ENCODE peak calls at places on chromosomes 7 and 10, in four cellular contexts. O is BJ, G is GM23248, Q is Peyer's patch. P is an unnamed sample.

GRCh38 chr10:62116896-62117295 is 151.7 kb downstream of the RTKN2 start:
- DNase-seq in O (no peak), G (no peak), Q (no peak), P (peak)

GRCh38 chr10:17003666-17004065 is 125.9 kb downstream of the CUBN start:
- DNase-seq in O (no peak), G (peak), Q (no peak), P (no peak)

GRCh38 chr7:13897825-13898224 is 91.6 kb downstream of the ETV1 start:
- DNase-seq in O (no peak), G (no peak), Q (no peak), P (no peak)

GRCh38 chr7:19117081-19117869 is at the start of gene TWIST1:
- DNase-seq in O (peak), G (peak), Q (no peak), P (no peak)

GRCh38 chr7:512541-513311 is 6.9 kb downstream of the PDGFA start:
- DNase-seq in O (no peak), G (no peak), Q (peak), P (peak)

GRCh38 chr7:46145412-46145811 is 224.3 kb upstream of the IGFBP3 start:
- DNase-seq in O (peak), G (peak), Q (no peak), P (no peak)

GRCh38 chr10:76868088-76868949 is 769.3 kb downstream of the KCNMA1 start:
- DNase-seq in O (peak), G (peak), Q (no peak), P (no peak)

GRCh38 chr10:120005408-120006280 is 113.1 kb downstream of the SEC23IP start:
- DNase-seq in O (no peak), G (peak), Q (no peak), P (peak)

GRCh38 chr10:125332548-125333208 is 172.3 kb upstream of the CTBP2 start:
- DNase-seq in O (no peak), G (no peak), Q (no peak), P (no peak)

GRCh38 chr7:131159961-131160361 is 167.7 kb upstream of the MKLN1 start:
- DNase-seq in O (no peak), G (peak), Q (no peak), P (no peak)

GRCh38 chr10:112376578-112376855 is 2.6 kb downstream of the ACSL5 start:
- DNase-seq in O (no peak), G (no peak), Q (no peak), P (no peak)
- H3K4me3 ChIP-seq in O (no peak), G (peak), Q (peak), P (peak)

GRCh38 chr7:27148031-27148775 is 629 bp upstream of the HOXA6 start:
- DNase-seq in O (no peak), G (peak), Q (peak), P (no peak)
- H3K4me3 ChIP-seq in O (no peak), G (peak), Q (peak), P (peak)

DNA sequence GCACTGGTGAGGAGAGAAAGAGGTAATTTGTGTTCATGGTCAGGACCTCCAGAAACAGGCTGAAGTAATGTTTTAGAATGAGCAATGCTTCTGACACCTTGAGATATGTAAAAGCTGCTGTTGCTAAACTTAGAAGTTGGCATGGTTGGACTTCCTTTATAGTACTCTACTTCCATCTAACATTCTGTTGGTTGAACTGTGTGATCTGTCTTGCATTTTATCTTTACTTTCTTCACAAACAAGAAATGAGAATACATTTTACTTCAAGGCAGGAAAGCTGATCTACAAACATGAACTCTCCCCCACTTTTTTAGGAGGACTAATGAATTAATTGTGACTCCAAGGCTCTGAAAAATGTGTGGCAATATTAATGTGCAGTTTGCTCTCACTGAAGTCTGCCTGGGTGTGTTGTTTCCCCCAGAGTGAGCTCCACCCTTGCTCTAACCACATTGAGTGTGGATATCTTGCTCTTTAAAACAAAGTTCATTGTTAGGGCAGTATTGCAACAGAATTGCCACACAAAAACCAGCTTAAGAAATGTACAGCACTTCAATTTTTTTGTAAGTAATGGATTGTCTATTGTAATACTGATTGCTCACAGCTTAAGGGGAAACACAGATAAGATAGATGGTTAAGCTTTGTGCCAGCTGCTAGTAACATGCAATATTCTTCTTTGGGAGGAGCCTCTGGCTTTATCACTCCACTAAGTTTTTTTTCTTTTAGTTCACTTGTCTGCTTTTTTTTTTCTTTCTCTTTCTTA is 69.0 kb downstream of the ADD3 start:
- DNase-seq in O (peak), G (peak), Q (no peak), P (peak)
- H3K4me3 ChIP-seq in O (no peak), G (peak), Q (no peak), P (no peak)

GRCh38 chr10:21165489-21165888 is 268.4 kb upstream of the NEBL start:
- DNase-seq in O (no peak), G (no peak), Q (no peak), P (no peak)

GRCh38 chr10:21167288-21168010 is 270.3 kb upstream of the NEBL start:
- DNase-seq in O (no peak), G (no peak), Q (no peak), P (no peak)

GRCh38 chr10:21169271-21169670 is 272.2 kb upstream of the NEBL start:
- DNase-seq in O (no peak), G (no peak), Q (no peak), P (no peak)

GRCh38 chr10:21164687-21165086 is 267.6 kb upstream of the NEBL start:
- DNase-seq in O (no peak), G (no peak), Q (no peak), P (no peak)

DNA sequence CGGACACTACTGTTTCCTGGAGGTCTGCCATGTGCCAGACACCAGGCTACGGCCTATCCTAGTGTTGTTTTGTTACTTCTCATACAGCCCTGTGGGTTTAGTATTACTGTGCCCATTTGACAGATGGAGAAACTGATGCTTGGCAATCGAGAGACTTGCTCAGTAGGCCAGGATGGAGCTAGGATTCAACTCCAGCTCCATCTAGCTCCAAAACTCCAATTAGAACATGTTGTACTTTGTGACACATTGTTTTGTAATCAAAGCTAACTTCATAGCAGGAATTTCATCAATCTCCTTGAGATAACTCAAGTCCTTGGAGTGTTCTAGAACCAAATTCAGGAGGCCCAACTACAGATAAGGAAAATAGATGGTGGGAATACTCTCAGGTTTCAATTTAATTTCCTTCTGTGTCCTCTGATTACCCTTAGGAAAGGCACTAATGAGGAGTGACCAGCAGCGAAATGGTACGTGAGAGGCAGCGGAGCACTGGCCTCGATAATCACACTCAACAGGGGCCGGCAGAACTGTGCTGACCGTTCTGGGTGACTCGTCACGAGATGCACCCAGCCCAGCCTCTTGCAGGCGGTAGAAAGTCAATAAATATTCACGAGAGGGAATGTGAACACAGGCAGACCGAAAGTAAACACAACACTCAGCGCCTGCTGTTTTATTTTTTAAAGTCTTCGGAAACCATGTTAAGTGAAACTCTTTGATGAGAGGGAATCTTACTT is 269.6 kb upstream of the NEBL start:
- DNase-seq in O (no peak), G (no peak), Q (no peak), P (no peak)
- H3K4me3 ChIP-seq in O (no peak), G (no peak), Q (no peak), P (no peak)

GRCh38 chr10:107918171-107918570 is 753.7 kb upstream of the SORCS1 start:
- DNase-seq in O (no peak), G (no peak), Q (no peak), P (no peak)

GRCh38 chr10:107913317-107914294 is 749.1 kb upstream of the SORCS1 start:
- DNase-seq in O (no peak), G (peak), Q (no peak), P (no peak)

GRCh38 chr10:107914450-107915276 is 750.2 kb upstream of the SORCS1 start:
- DNase-seq in O (no peak), G (peak), Q (peak), P (no peak)

GRCh38 chr10:107919626-107920235 is 755.2 kb upstream of the SORCS1 start:
- DNase-seq in O (no peak), G (no peak), Q (no peak), P (no peak)

GRCh38 chr10:107915277-107915634 is 750.8 kb upstream of the SORCS1 start:
- DNase-seq in O (no peak), G (peak), Q (no peak), P (no peak)
- H3K4me3 ChIP-seq in O (no peak), G (peak), Q (no peak), P (no peak)

GRCh38 chr7:39851466-39852045 is 98.5 kb upstream of the CDK13 start:
- DNase-seq in O (no peak), G (no peak), Q (no peak), P (no peak)

GRCh38 chr7:39845011-39845410 is 105.0 kb upstream of the CDK13 start:
- DNase-seq in O (no peak), G (peak), Q (no peak), P (no peak)

DNA sequence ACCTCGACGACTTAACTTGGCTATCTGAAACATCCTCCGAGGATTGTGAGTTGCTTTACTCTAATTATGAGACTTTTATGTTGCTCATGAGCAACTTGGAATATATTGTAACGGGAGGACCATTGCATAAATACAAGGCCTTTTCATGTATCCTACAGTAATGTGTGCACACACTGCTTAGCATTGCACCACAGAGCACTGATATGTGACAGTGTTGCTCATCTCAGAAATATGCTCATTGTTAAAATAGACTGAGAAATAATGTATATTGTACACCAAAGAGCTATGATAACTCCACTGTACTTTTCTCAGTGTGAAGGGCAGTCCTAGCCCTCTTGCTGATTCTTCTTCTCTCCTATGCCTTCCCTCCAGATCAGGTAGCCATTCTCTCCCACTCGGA is 102.8 kb upstream of the CDK13 start:
- DNase-seq in O (no peak), G (peak), Q (no peak), P (no peak)
- H3K4me3 ChIP-seq in O (no peak), G (no peak), Q (no peak), P (no peak)

GRCh38 chr7:132514430-132514829 is 61.8 kb downstream of the PLXNA4 start:
- DNase-seq in O (no peak), G (no peak), Q (no peak), P (no peak)
- H3K4me3 ChIP-seq in O (no peak), G (no peak), Q (no peak), P (no peak)

P was measured in small intestine.